ENCODE peak calls at places on chromosomes 12 and 14, in five cellular contexts. One of them, this sample, is unnamed.

GRCh38 chr14:104551851-104552737 is 27.5 kb upstream of the C14orf180 start:
- DNase-seq in left lung: peak
- DNase-seq in body of pancreas: peak
- DNase-seq in retina: peak
- DNase-seq in progenitor cell of endocrine pancreas: no peak
- DNase-seq in this sample: peak

GRCh38 chr12:85369365-85370154 is 89.5 kb downstream of the ALX1 start:
- DNase-seq in body of pancreas: no peak
- DNase-seq in retina: no peak
- DNase-seq in progenitor cell of endocrine pancreas: no peak
- DNase-seq in left lung: no peak
- DNase-seq in this sample: no peak

GRCh38 chr14:63345826-63346225 is 27.1 kb upstream of the GPHB5 start:
- DNase-seq in retina: no peak
- DNase-seq in left lung: no peak
- DNase-seq in progenitor cell of endocrine pancreas: no peak
- DNase-seq in body of pancreas: no peak
- DNase-seq in this sample: no peak

GRCh38 chr12:95460901-95461300 is 13.1 kb upstream of the METAP2 start:
- DNase-seq in progenitor cell of endocrine pancreas: no peak
- DNase-seq in retina: no peak
- DNase-seq in body of pancreas: no peak
- DNase-seq in left lung: no peak
- DNase-seq in this sample: no peak

GRCh38 chr12:29008786-29009185 is 140.3 kb upstream of the FAR2 start:
- DNase-seq in left lung: no peak
- DNase-seq in body of pancreas: no peak
- DNase-seq in progenitor cell of endocrine pancreas: no peak
- DNase-seq in retina: no peak
- DNase-seq in this sample: no peak

GRCh38 chr14:56953884-56954283 is 143.6 kb upstream of the OTX2 start:
- DNase-seq in retina: no peak
- DNase-seq in left lung: no peak
- DNase-seq in body of pancreas: no peak
- DNase-seq in progenitor cell of endocrine pancreas: no peak
- DNase-seq in this sample: no peak

GRCh38 chr12:79433465-79434072 is 257.2 kb downstream of the PAWR start:
- DNase-seq in body of pancreas: no peak
- DNase-seq in left lung: no peak
- DNase-seq in retina: no peak
- DNase-seq in progenitor cell of endocrine pancreas: no peak
- DNase-seq in this sample: no peak

GRCh38 chr12:131831635-131832041 is 3.4 kb downstream of the MMP17 start:
- DNase-seq in body of pancreas: no peak
- DNase-seq in progenitor cell of endocrine pancreas: no peak
- DNase-seq in left lung: no peak
- DNase-seq in retina: no peak
- DNase-seq in this sample: no peak

GRCh38 chr12:42915426-42915825 is 325.9 kb upstream of the PRICKLE1 start:
- DNase-seq in progenitor cell of endocrine pancreas: no peak
- DNase-seq in body of pancreas: no peak
- DNase-seq in retina: no peak
- DNase-seq in left lung: no peak
- DNase-seq in this sample: no peak

GRCh38 chr12:25806271-25806670 is 152.2 kb upstream of the RASSF8 start:
- DNase-seq in progenitor cell of endocrine pancreas: no peak
- DNase-seq in body of pancreas: no peak
- DNase-seq in retina: no peak
- DNase-seq in left lung: no peak
- DNase-seq in this sample: no peak

GRCh38 chr12:31324845-31325523 is 966 bp downstream of the SINHCAF start:
- DNase-seq in progenitor cell of endocrine pancreas: peak
- DNase-seq in body of pancreas: peak
- DNase-seq in retina: peak
- DNase-seq in left lung: peak
- DNase-seq in this sample: peak

GRCh38 chr12:11728154-11728755 is 78.8 kb downstream of the ETV6 start:
- DNase-seq in left lung: no peak
- DNase-seq in retina: no peak
- DNase-seq in body of pancreas: no peak
- DNase-seq in progenitor cell of endocrine pancreas: no peak
- DNase-seq in this sample: no peak

GRCh38 chr12:102063066-102063465 is 1.3 kb upstream of the WASHC3 start:
- DNase-seq in body of pancreas: no peak
- DNase-seq in progenitor cell of endocrine pancreas: no peak
- DNase-seq in retina: no peak
- DNase-seq in left lung: no peak
- DNase-seq in this sample: no peak

GRCh38 chr14:66624319-66624937 is 116.5 kb downstream of the GPHN start:
- DNase-seq in body of pancreas: peak
- DNase-seq in progenitor cell of endocrine pancreas: peak
- DNase-seq in retina: peak
- DNase-seq in left lung: no peak
- DNase-seq in this sample: no peak

GRCh38 chr14:54338696-54339317 is 58.0 kb upstream of the CDKN3 start:
- DNase-seq in progenitor cell of endocrine pancreas: no peak
- DNase-seq in body of pancreas: no peak
- DNase-seq in left lung: no peak
- DNase-seq in retina: no peak
- DNase-seq in this sample: no peak

GRCh38 chr12:45130881-45131281 is 80.0 kb upstream of the DBX2 start:
- DNase-seq in retina: peak
- DNase-seq in progenitor cell of endocrine pancreas: peak
- DNase-seq in left lung: no peak
- DNase-seq in body of pancreas: peak
- DNase-seq in this sample: no peak

GRCh38 chr14:63852271-63852816 is 460 bp upstream of the SYNE2 start:
- DNase-seq in left lung: no peak
- DNase-seq in body of pancreas: no peak
- DNase-seq in retina: peak
- DNase-seq in progenitor cell of endocrine pancreas: no peak
- DNase-seq in this sample: no peak

GRCh38 chr12:89244536-89244935 is 107.8 kb downstream of the DUSP6 start:
- DNase-seq in left lung: no peak
- DNase-seq in retina: no peak
- DNase-seq in body of pancreas: no peak
- DNase-seq in progenitor cell of endocrine pancreas: no peak
- DNase-seq in this sample: no peak

GRCh38 chr14:31967669-31967975 is 109.5 kb upstream of the ARHGAP5 start:
- DNase-seq in body of pancreas: no peak
- DNase-seq in retina: no peak
- DNase-seq in progenitor cell of endocrine pancreas: no peak
- DNase-seq in left lung: no peak
- DNase-seq in this sample: no peak

GRCh38 chr12:94427520-94428381 is 31.9 kb downstream of the CEP83 start:
- DNase-seq in progenitor cell of endocrine pancreas: no peak
- DNase-seq in left lung: no peak
- DNase-seq in body of pancreas: peak
- DNase-seq in retina: no peak
- DNase-seq in this sample: no peak

GRCh38 chr14:23095196-23096108 is at the start of gene C14orf119:
- DNase-seq in body of pancreas: peak
- DNase-seq in retina: peak
- DNase-seq in left lung: peak
- DNase-seq in progenitor cell of endocrine pancreas: peak
- DNase-seq in this sample: peak

GRCh38 chr12:66296171-66296683 is 6.1 kb upstream of the HELB start:
- DNase-seq in progenitor cell of endocrine pancreas: no peak
- DNase-seq in retina: no peak
- DNase-seq in body of pancreas: no peak
- DNase-seq in left lung: no peak
- DNase-seq in this sample: no peak

This sample was measured in type B pancreatic cell.